ENCODE peak calls at places on chromosomes 6 and 20, in seven cellular contexts. One of them, this sample, is unnamed.
A peak's percentile ranks its signal among the peaks of the same experiment; 100 is the strongest.

GRCh38 chr6:74871757-74872156 is 334.1 kb downstream of the COL12A1 start:
- DNase-seq in ovary: no peak
- DNase-seq in HL-60: no peak
- DNase-seq in heart left ventricle: no peak
- DNase-seq in psoas muscle: no peak
- DNase-seq in mesendoderm: no peak
- DNase-seq in PC-9: no peak
- DNase-seq in this sample: no peak

GRCh38 chr6:134797400-134798113 is 152.3 kb downstream of the ALDH8A1 start:
- DNase-seq in mesendoderm: no peak
- DNase-seq in HL-60: no peak
- DNase-seq in heart left ventricle: peak; percentile 52
- DNase-seq in PC-9: no peak
- DNase-seq in psoas muscle: no peak
- DNase-seq in ovary: no peak
- DNase-seq in this sample: no peak

GRCh38 chr20:40578961-40579360 is 110.1 kb downstream of the MAFB start:
- DNase-seq in ovary: no peak
- DNase-seq in PC-9: no peak
- DNase-seq in heart left ventricle: no peak
- DNase-seq in mesendoderm: no peak
- DNase-seq in HL-60: no peak
- DNase-seq in psoas muscle: no peak
- DNase-seq in this sample: no peak

GRCh38 chr6:170378502-170378901 is 71.9 kb downstream of the FAM120B start:
- DNase-seq in PC-9: no peak
- DNase-seq in HL-60: no peak
- DNase-seq in psoas muscle: no peak
- DNase-seq in heart left ventricle: no peak
- DNase-seq in ovary: no peak
- DNase-seq in mesendoderm: no peak
- DNase-seq in this sample: no peak

GRCh38 chr6:141388666-141389065 is 744.1 kb upstream of the GJE1 start:
- DNase-seq in ovary: no peak
- DNase-seq in psoas muscle: no peak
- DNase-seq in heart left ventricle: no peak
- DNase-seq in mesendoderm: peak; percentile 14
- DNase-seq in HL-60: no peak
- DNase-seq in PC-9: no peak
- DNase-seq in this sample: no peak

GRCh38 chr6:116941727-116942126 is 64.7 kb downstream of the RFX6 start:
- DNase-seq in ovary: no peak
- DNase-seq in heart left ventricle: no peak
- DNase-seq in PC-9: no peak
- DNase-seq in mesendoderm: peak; percentile 26
- DNase-seq in HL-60: no peak
- DNase-seq in psoas muscle: no peak
- DNase-seq in this sample: no peak

GRCh38 chr6:27861276-27861840 is 50.8 kb downstream of the OR2B2 start:
- DNase-seq in ovary: no peak
- DNase-seq in HL-60: no peak
- DNase-seq in PC-9: no peak
- DNase-seq in heart left ventricle: no peak
- DNase-seq in mesendoderm: no peak
- DNase-seq in psoas muscle: no peak
- DNase-seq in this sample: peak; percentile 72

GRCh38 chr6:53529324-53530036 is 15.4 kb downstream of the GCLC start:
- DNase-seq in heart left ventricle: no peak
- DNase-seq in ovary: no peak
- DNase-seq in psoas muscle: no peak
- DNase-seq in mesendoderm: peak; percentile 64
- DNase-seq in HL-60: no peak
- DNase-seq in PC-9: no peak
- DNase-seq in this sample: no peak

GRCh38 chr6:31734703-31735500 is 1.4 kb downstream of the CLIC1 start:
- DNase-seq in HL-60: peak; percentile 73
- DNase-seq in PC-9: peak; percentile 72
- DNase-seq in ovary: peak; percentile 42
- DNase-seq in psoas muscle: no peak
- DNase-seq in mesendoderm: peak; percentile 96
- DNase-seq in heart left ventricle: peak; percentile 60
- DNase-seq in this sample: peak; percentile 52

GRCh38 chr6:134663800-134664535 is 285.9 kb downstream of the ALDH8A1 start:
- DNase-seq in HL-60: no peak
- DNase-seq in PC-9: no peak
- DNase-seq in psoas muscle: no peak
- DNase-seq in mesendoderm: no peak
- DNase-seq in heart left ventricle: no peak
- DNase-seq in ovary: no peak
- DNase-seq in this sample: peak; percentile 47

GRCh38 chr20:38270869-38271608 is 10.5 kb upstream of the KIAA1755 start:
- DNase-seq in heart left ventricle: peak; percentile 85
- DNase-seq in mesendoderm: no peak
- DNase-seq in PC-9: peak; percentile 67
- DNase-seq in ovary: peak; percentile 75
- DNase-seq in psoas muscle: peak; percentile 73
- DNase-seq in HL-60: no peak
- DNase-seq in this sample: peak; percentile 58

GRCh38 chr6:36874016-36874442 is 574 bp downstream of the PPIL1 start:
- DNase-seq in heart left ventricle: no peak
- DNase-seq in ovary: no peak
- DNase-seq in HL-60: no peak
- DNase-seq in mesendoderm: no peak
- DNase-seq in psoas muscle: no peak
- DNase-seq in PC-9: no peak
- DNase-seq in this sample: no peak

GRCh38 chr6:85498596-85499258 is 48.8 kb downstream of the NT5E start:
- DNase-seq in psoas muscle: no peak
- DNase-seq in ovary: no peak
- DNase-seq in heart left ventricle: no peak
- DNase-seq in PC-9: peak; percentile 62
- DNase-seq in mesendoderm: no peak
- DNase-seq in HL-60: peak; percentile 45
- DNase-seq in this sample: no peak

GRCh38 chr6:133951881-133952814 is 876 bp upstream of the TBPL1 start:
- DNase-seq in psoas muscle: peak; percentile 82
- DNase-seq in ovary: peak; percentile 70
- DNase-seq in heart left ventricle: peak; percentile 76
- DNase-seq in HL-60: peak; percentile 12
- DNase-seq in PC-9: peak; percentile 35
- DNase-seq in mesendoderm: peak; percentile 84
- DNase-seq in this sample: peak; percentile 73

DNA sequence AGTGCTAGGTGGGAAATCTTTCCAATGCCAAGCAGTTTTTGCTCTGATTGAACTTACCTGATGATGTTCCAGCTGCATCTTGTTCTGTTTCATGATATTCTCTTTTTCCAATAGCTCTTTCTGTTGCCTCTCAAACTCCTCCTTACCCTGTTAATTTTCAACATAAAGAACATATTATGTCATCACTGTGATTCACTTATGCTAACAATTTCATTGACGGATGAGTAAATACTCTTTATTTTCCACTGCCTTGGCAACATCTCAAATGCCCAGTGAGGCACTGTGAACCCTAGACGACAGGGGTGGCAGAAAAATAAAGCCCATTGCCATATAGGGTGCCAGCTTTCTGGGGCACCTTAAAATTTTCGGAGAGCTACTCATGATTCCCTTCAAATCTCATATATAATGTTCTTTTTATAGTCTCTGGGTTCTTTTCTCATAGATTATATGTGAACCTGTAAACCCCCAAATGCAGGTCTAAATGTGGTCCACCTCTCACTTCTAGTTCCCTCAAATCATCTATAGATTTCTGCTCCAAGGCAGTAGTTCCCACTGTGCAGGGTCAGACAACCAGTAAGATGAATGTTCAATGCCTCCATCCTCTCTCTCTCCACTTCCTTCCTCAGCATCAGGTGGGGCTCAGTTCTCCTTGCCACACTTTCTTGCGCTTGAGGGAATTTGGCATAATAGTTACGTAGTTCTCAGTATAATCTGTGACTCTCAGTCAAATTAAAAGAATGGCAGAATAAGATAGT is 44.1 kb downstream of the NEDD9 start:
- DNase-seq in ovary: no peak
- DNase-seq in PC-9: no peak
- DNase-seq in psoas muscle: no peak
- DNase-seq in mesendoderm: no peak
- DNase-seq in heart left ventricle: no peak
- DNase-seq in HL-60: no peak
- DNase-seq in this sample: no peak
- H3K27ac ChIP-seq in ovary: no peak overlapping the region
- H3K27ac ChIP-seq in PC-9: no peak overlapping the region
- H3K27ac ChIP-seq in psoas muscle: no peak overlapping the region
- H3K27ac ChIP-seq in mesendoderm: no peak overlapping the region
- H3K27ac ChIP-seq in heart left ventricle: no peak overlapping the region
- H3K27ac ChIP-seq in HL-60: no peak overlapping the region
- H3K27ac ChIP-seq in this sample: no peak overlapping the region

GRCh38 chr20:363319-364078 is 16.6 kb downstream of the NRSN2 start:
- DNase-seq in psoas muscle: no peak
- DNase-seq in heart left ventricle: no peak
- DNase-seq in PC-9: peak; percentile 52
- DNase-seq in mesendoderm: no peak
- DNase-seq in HL-60: peak; percentile 43
- DNase-seq in ovary: no peak
- DNase-seq in this sample: no peak

GRCh38 chr20:364905-365794 is 15.4 kb upstream of the TRIB3 start:
- DNase-seq in mesendoderm: peak; percentile 76
- DNase-seq in ovary: no peak
- DNase-seq in PC-9: peak; percentile 53
- DNase-seq in HL-60: no peak
- DNase-seq in psoas muscle: no peak
- DNase-seq in heart left ventricle: no peak
- DNase-seq in this sample: no peak

GRCh38 chr20:366719-367485 is 13.7 kb upstream of the TRIB3 start:
- DNase-seq in ovary: no peak
- DNase-seq in heart left ventricle: no peak
- DNase-seq in psoas muscle: no peak
- DNase-seq in PC-9: no peak
- DNase-seq in HL-60: no peak
- DNase-seq in mesendoderm: no peak
- DNase-seq in this sample: no peak

GRCh38 chr20:367486-367887 is 13.1 kb upstream of the TRIB3 start:
- DNase-seq in psoas muscle: no peak
- DNase-seq in PC-9: no peak
- DNase-seq in mesendoderm: no peak
- DNase-seq in HL-60: no peak
- DNase-seq in heart left ventricle: no peak
- DNase-seq in ovary: no peak
- DNase-seq in this sample: no peak

GRCh38 chr20:366042-366718 is 14.4 kb upstream of the TRIB3 start:
- DNase-seq in psoas muscle: no peak
- DNase-seq in ovary: no peak
- DNase-seq in mesendoderm: no peak
- DNase-seq in HL-60: no peak
- DNase-seq in PC-9: peak; percentile 75
- DNase-seq in heart left ventricle: no peak
- DNase-seq in this sample: no peak
- H3K27ac ChIP-seq in psoas muscle: no peak overlapping the region
- H3K27ac ChIP-seq in ovary: no peak overlapping the region
- H3K27ac ChIP-seq in mesendoderm: no peak overlapping the region
- H3K27ac ChIP-seq in HL-60: no peak overlapping the region
- H3K27ac ChIP-seq in PC-9: peak overlapping the region; percentile 96
- H3K27ac ChIP-seq in heart left ventricle: no peak overlapping the region
- H3K27ac ChIP-seq in this sample: no peak overlapping the region

GRCh38 chr20:16527438-16527837 is 45.8 kb downstream of the KIF16B start:
- DNase-seq in heart left ventricle: no peak
- DNase-seq in psoas muscle: no peak
- DNase-seq in ovary: no peak
- DNase-seq in HL-60: no peak
- DNase-seq in mesendoderm: no peak
- DNase-seq in PC-9: no peak
- DNase-seq in this sample: no peak
- H3K27ac ChIP-seq in heart left ventricle: no peak overlapping the region
- H3K27ac ChIP-seq in psoas muscle: peak overlapping the region; percentile 93
- H3K27ac ChIP-seq in ovary: no peak overlapping the region
- H3K27ac ChIP-seq in HL-60: no peak overlapping the region
- H3K27ac ChIP-seq in mesendoderm: no peak overlapping the region
- H3K27ac ChIP-seq in PC-9: peak overlapping the region; percentile 88
- H3K27ac ChIP-seq in this sample: no peak overlapping the region

GRCh38 chr6:6622557-6622956 is 34.0 kb downstream of the LY86 start:
- DNase-seq in mesendoderm: no peak
- DNase-seq in PC-9: no peak
- DNase-seq in HL-60: no peak
- DNase-seq in ovary: no peak
- DNase-seq in psoas muscle: no peak
- DNase-seq in heart left ventricle: no peak
- DNase-seq in this sample: no peak
- H3K27ac ChIP-seq in mesendoderm: no peak overlapping the region
- H3K27ac ChIP-seq in PC-9: no peak overlapping the region
- H3K27ac ChIP-seq in HL-60: no peak overlapping the region
- H3K27ac ChIP-seq in ovary: no peak overlapping the region
- H3K27ac ChIP-seq in psoas muscle: no peak overlapping the region
- H3K27ac ChIP-seq in heart left ventricle: no peak overlapping the region
- H3K27ac ChIP-seq in this sample: no peak overlapping the region